ENCODE peak calls at places on chromosomes 11 and 22, in six cellular contexts. W is IMR-90, L is NB4, B is lower leg skin, K is HepG2, G is spleen. J is an unnamed sample.

GRCh38 chr11:76830639-76831312 is 29.9 kb upstream of the ACER3 start:
- DNase-seq in G (no peak), B (no peak), W (peak), L (no peak), K (no peak), J (no peak)

GRCh38 chr11:77497368-77497767 is 23.5 kb upstream of the PAK1 start:
- DNase-seq in L (peak), G (no peak), B (no peak), W (peak), K (no peak), J (no peak)

GRCh38 chr11:12842933-12843636 is 166.0 kb upstream of the RASSF10 start:
- DNase-seq in K (no peak), B (no peak), L (no peak), G (no peak), W (no peak), J (no peak)

GRCh38 chr11:63523151-63523550 is 13.5 kb upstream of the PLAAT4 start:
- DNase-seq in B (no peak), K (no peak), L (no peak), W (no peak), G (no peak), J (no peak)

GRCh38 chr22:23055448-23056179 is 14.7 kb upstream of the GNAZ start:
- DNase-seq in B (peak), K (no peak), L (no peak), W (no peak), G (peak), J (no peak)

GRCh38 chr11:112877561-112877960 is 83.7 kb upstream of the NCAM1 start:
- DNase-seq in W (no peak), G (no peak), K (no peak), B (no peak), L (no peak), J (no peak)

GRCh38 chr11:2795491-2795991 is 90.0 kb downstream of the CDKN1C start:
- DNase-seq in K (no peak), G (peak), W (no peak), L (no peak), B (peak), J (no peak)

GRCh38 chr22:36966851-36967535 is 52.3 kb downstream of the TST start:
- DNase-seq in K (no peak), B (no peak), G (no peak), L (no peak), W (no peak), J (no peak)

GRCh38 chr22:31952459-31952858 is 8.1 kb downstream of the YWHAH start:
- DNase-seq in L (no peak), B (no peak), G (no peak), K (no peak), W (peak), J (no peak)

GRCh38 chr22:28582806-28583205 is 96.8 kb downstream of the TTC28 start:
- DNase-seq in K (no peak), B (no peak), L (no peak), G (no peak), W (peak), J (no peak)

GRCh38 chr22:50526849-50527801 is 1.7 kb upstream of the SCO2 start:
- DNase-seq in G (peak), W (no peak), B (peak), K (peak), L (peak), J (no peak)

GRCh38 chr11:111520565-111520964 is 6.0 kb downstream of the HOATZ start:
- DNase-seq in G (no peak), W (peak), L (no peak), B (no peak), K (no peak), J (no peak)

GRCh38 chr11:31810779-31811647 is at the start of gene PAX6:
- DNase-seq in B (peak), K (peak), G (peak), L (peak), W (peak), J (no peak)

GRCh38 chr11:47917643-47918369 is 62.6 kb upstream of the PTPRJ start:
- DNase-seq in L (peak), G (peak), W (peak), K (peak), B (peak), J (peak)

DNA sequence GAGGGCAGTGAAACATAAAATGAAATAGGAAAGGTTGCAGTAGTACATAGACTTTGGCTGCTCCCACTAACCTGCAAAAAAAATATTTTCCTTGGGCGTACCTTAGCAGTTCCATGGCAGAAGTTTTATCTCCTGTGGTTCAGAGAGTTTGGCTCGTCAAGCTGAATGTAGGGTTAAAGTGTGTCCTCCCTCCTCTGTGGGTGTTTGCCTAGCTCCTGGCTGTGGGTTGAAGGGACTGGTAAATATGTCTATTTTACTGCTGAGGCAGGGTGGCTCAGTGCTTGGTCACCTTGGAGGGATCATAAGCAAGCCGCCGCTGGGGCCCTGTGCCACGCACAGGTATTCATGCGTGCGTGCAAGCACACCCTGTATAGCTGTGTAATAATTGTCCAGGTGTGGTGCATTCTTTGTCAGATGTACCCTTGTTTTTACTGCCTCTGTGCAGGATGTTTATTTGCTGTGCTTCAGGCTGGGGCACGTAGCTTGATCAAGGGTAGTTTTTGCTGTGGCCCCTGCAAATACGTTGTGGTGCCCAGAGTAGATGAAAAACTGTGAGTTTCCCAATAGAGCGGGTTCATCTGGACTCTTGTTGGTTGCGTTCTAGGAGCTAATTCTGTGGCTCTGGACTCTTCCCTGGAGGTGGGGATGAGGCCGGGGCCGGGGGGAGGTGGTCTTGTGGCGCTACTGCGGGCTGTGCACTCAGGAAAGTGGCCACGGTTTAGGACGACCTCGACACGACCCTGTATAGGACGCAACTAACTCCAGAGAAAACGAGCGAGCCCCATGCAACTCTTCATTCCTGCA is 734 bp upstream of the SORL1 start:
- DNase-seq in K (peak), L (peak), G (peak), B (no peak), W (no peak), J (no peak)
- TF ChIP-seq POLR2A in K (no peak), L (no peak), G (no peak), B (no peak), W (no peak), J (no peak)

GRCh38 chr11:134068829-134069425 is at the start of gene JAM3:
- DNase-seq in W (peak), K (peak), L (no peak), B (peak), G (peak), J (peak)
- TF ChIP-seq POLR2A in W (peak), K (no peak), L (no peak), B (no peak), G (no peak), J (no peak)

GRCh38 chr11:125168875-125169537 is 4.5 kb downstream of the PKNOX2 start:
- DNase-seq in G (peak), B (peak), L (no peak), W (peak), K (no peak), J (no peak)
- TF ChIP-seq POLR2A in G (no peak), B (no peak), L (no peak), W (no peak), K (no peak), J (no peak)

GRCh38 chr11:64864135-64864472 is 14.3 kb downstream of the EHD1 start:
- DNase-seq in W (no peak), G (peak), L (no peak), B (no peak), K (no peak), J (no peak)
- TF ChIP-seq POLR2A in W (no peak), G (no peak), L (no peak), B (no peak), K (no peak), J (no peak)

GRCh38 chr11:118812485-118812884 is 21.5 kb upstream of the DDX6 start:
- DNase-seq in G (no peak), W (no peak), K (no peak), L (no peak), B (no peak), J (no peak)
- TF ChIP-seq POLR2A in G (no peak), W (no peak), K (no peak), L (no peak), B (no peak), J (no peak)

J was measured in esophagus squamous epithelium.